ENCODE peak calls at places on chromosomes 5 and 9, in eight cellular contexts. L is IMR-90, E is H9, Y is neural progenitor cell, A is SK-N-SH, I is MM.1S, J is astrocyte, P is endothelial cell of umbilical vein. U is an unnamed sample.

GRCh38 chr5:56838409-56839039 is 23.2 kb downstream of the MAP3K1 start:
- DNase-seq in L (peak), A (no peak), P (peak), J (peak), Y (peak), E (no peak), I (peak), U (no peak)

GRCh38 chr5:98416541-98416940 is 356.9 kb upstream of the RGMB start:
- DNase-seq in Y (no peak), J (peak), L (peak), A (no peak), I (no peak), P (no peak), E (no peak), U (no peak)

GRCh38 chr9:133227242-133227860 is 18.3 kb upstream of the OBP2B start:
- DNase-seq in L (no peak), E (peak), Y (no peak), A (no peak), I (no peak), J (no peak), P (no peak), U (peak)

GRCh38 chr5:167702014-167702413 is 589.4 kb upstream of the WWC1 start:
- DNase-seq in J (no peak), I (no peak), Y (no peak), L (no peak), A (peak), P (no peak), E (no peak), U (no peak)

GRCh38 chr5:143554194-143554717 is 150.8 kb upstream of the NR3C1 start:
- DNase-seq in E (no peak), I (peak), Y (no peak), P (no peak), J (peak), A (no peak), L (peak), U (no peak)

GRCh38 chr5:7897014-7897600 is 28.2 kb downstream of the MTRR start:
- DNase-seq in J (peak), Y (peak), L (peak), I (no peak), A (peak), E (peak), P (peak), U (no peak)

GRCh38 chr9:134895103-134895502 is 14.5 kb downstream of the FCN2 start:
- DNase-seq in A (no peak), J (peak), E (no peak), Y (no peak), L (peak), P (no peak), I (no peak), U (no peak)

GRCh38 chr5:94623026-94623425 is 4.6 kb downstream of the SLF1 start:
- DNase-seq in L (no peak), Y (no peak), A (no peak), I (no peak), P (no peak), E (no peak), J (no peak), U (no peak)

GRCh38 chr5:159792180-159792579 is 124.1 kb upstream of the ADRA1B start:
- DNase-seq in L (no peak), J (no peak), P (no peak), E (no peak), Y (no peak), A (no peak), I (no peak), U (no peak)

GRCh38 chr5:160315968-160316367 is 3.6 kb upstream of the CCNJL start:
- DNase-seq in Y (no peak), P (peak), L (peak), J (peak), A (no peak), E (no peak), I (peak), U (no peak)

GRCh38 chr5:103461223-103461622 is 101.4 kb downstream of the NUDT12 start:
- DNase-seq in J (peak), Y (no peak), E (no peak), A (no peak), P (no peak), L (peak), I (no peak), U (no peak)

DNA sequence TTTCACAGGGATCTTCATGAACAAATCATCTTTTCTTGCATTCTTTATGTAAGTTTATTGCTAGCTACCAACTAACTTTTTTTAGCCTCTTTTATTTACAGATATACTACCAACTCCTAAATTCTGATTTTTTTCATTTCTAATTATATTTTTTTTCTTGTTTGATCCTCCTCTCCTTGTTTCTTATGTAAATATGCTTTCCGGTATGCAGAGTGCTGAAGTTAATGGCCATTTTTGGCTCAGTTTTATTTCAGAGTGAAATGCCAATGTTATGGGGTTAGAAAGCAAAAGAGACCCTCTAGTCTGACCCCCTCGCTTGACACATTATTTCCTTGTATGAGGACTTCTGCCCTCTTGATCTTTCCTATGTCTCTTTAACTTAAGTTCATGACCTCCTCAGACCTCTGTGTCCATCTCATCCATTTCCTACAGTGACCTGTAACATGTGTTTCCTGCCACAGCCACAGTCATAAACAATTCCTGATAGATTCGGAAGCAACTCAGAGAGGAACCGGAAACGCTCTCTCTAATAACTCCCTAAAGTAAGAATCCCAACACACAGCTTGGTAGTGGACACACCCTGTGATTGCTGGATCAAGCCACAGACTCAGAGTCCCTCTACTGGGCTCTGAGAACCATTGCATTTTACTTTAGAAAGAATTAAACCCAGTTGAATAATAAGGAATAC is 42.9 kb upstream of the AFAP1L1 start:
- DNase-seq in Y (peak), L (peak), P (peak), E (peak), A (peak), J (peak), I (no peak), U (no peak)
- H3K9ac ChIP-seq in Y (no peak), L (no peak), P (no peak), E (no peak), A (no peak), J (no peak), I (no peak), U (no peak)

GRCh38 chr5:138611295-138612220 is 36.4 kb upstream of the HSPA9 start:
- DNase-seq in P (peak), E (peak), Y (peak), J (no peak), L (no peak), A (peak), I (no peak), U (no peak)
- TF ChIP-seq CTCF in P (no peak), E (peak), Y (peak), J (no peak), L (no peak), A (no peak), I (no peak), U (no peak)

DNA sequence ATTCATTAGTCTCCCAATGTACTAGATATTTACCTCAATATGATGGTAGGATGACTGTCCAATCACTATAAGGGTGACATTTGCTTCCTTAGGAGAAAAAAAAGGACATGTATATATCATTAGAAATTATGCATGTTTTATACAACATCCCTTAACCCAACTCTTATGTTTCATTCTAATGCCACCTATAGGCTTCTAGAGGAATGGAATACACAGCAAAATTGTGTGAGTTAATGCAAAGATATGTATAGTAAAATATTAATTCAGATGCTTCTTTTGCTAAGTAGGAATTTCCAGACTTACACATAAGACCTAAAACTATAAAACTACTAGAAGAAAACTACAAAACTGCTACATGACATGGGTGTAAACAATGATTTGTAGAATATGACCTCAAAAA is 3.5 kb downstream of the PRXL2C start:
- DNase-seq in J (no peak), Y (no peak), L (peak), A (peak), P (peak), E (no peak), I (peak), U (no peak)
- H3K9ac ChIP-seq in J (no peak), Y (no peak), L (no peak), A (no peak), P (no peak), E (no peak), I (no peak), U (no peak)

DNA sequence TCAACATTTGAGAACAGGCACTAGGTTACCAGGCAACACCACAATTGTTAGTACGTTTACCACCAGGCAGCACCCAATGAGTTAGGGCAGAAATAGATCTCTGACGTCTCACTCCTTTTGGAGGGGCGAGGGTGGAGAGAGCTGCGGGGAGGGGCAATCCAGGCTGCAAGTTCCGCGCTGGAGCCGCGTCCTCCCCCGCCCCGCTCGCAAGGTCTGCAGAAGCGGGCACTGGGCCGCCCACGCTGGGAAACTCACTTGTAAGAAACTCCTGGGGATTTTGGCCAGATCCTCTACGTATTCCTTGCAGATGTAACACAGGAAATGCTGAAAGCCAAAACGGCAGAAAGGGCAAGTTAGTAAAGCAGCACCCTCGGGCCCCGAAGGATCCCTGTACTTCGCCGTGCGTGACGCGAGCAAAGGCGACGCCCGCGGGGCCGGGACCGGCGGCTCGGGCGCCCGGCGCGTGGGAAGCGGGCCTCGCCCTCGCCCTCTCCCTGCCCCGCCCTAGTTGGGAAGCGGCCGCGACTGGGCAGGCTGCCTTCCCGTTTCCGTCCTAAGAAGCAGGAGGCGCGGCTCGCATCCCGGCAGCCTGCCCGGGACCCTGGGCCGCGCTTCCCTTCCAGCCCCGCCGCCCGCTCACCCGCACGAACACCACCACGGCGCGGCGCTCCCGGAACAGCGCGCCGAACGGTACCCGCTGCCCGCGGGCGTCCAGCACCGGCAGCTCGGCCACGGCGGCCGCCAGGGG is 493 bp downstream of the PRXL2C start:
- DNase-seq in P (peak), L (peak), A (peak), J (peak), Y (peak), I (peak), E (peak), U (peak)
- TF ChIP-seq CTCF in P (no peak), L (peak), A (no peak), J (no peak), Y (peak), I (no peak), E (no peak), U (no peak)

GRCh38 chr9:70413798-70414775 is at the start of gene KLF9:
- DNase-seq in L (peak), J (peak), P (peak), A (peak), Y (peak), I (peak), E (peak), U (peak)
- H3K9ac ChIP-seq in L (peak), J (peak), P (peak), A (peak), Y (no peak), I (peak), E (no peak), U (peak)

GRCh38 chr5:64147379-64147778 is 18.3 kb upstream of the RNF180 start:
- DNase-seq in P (no peak), Y (no peak), J (no peak), E (no peak), A (no peak), L (no peak), I (no peak), U (no peak)

GRCh38 chr5:64149857-64150521 is 15.7 kb upstream of the RNF180 start:
- DNase-seq in E (no peak), J (no peak), A (no peak), I (no peak), P (no peak), L (no peak), Y (no peak), U (peak)

GRCh38 chr5:64144429-64145215 is 21.0 kb upstream of the RNF180 start:
- DNase-seq in A (no peak), Y (no peak), L (no peak), E (no peak), P (peak), J (peak), I (no peak), U (no peak)

GRCh38 chr5:64149268-64149667 is 16.4 kb upstream of the RNF180 start:
- DNase-seq in Y (no peak), I (no peak), J (no peak), A (no peak), E (no peak), P (no peak), L (no peak), U (no peak)

DNA sequence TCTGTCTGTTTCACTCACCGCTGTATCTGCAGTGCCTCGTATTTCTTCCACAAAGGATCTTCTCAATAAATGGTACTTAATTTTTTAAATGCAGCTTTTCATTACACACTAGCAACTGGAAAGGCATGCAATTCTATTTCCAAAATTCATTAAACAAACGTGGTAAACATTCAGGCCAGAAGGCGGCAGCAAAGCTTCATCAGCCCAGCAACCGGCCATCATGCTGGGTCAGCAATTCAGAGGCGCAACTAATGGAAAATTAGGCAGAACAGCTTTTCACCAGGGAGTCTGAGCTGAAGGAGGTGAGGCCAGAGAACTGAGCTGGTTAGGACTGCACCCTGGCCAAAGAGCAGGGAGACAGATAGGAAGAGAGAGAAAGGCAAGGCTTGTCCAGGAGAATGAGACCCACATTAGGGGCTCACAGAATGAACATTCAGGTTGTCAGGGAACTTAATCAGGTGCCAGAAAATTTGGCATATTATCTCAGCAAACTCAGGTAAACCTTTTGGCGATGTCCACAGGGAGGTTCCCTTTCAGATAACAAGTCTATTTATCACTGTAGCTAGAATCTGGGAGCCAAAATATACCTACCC is 17.7 kb upstream of the RNF180 start:
- DNase-seq in L (peak), Y (peak), I (peak), P (peak), J (peak), A (peak), E (peak), U (peak)
- TF ChIP-seq CTCF in L (peak), Y (peak), I (peak), P (peak), J (peak), A (peak), E (peak), U (peak)

DNA sequence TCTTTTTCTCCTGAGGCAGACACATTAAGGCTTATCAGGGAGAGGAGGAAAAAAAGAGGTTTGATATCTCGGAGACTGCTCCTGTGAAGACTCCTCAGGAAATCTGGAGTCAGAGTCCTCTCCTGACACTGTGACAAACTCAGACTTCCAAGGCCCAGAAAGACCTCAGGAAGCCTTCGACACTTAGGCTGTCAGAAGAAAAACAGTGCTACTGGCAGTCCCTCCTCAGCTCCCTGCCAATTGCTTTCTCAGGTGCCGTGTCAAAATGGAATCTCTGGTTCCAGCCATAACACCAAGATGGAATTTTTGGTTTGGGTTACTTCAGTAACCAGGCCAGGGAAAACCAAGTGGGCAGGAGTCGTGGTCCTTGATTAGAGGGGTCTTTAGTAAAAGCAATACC is 4.1 kb downstream of the STK10 start:
- DNase-seq in E (no peak), P (no peak), I (no peak), J (no peak), Y (no peak), L (no peak), A (no peak), U (no peak)
- H3K9ac ChIP-seq in E (no peak), P (no peak), I (no peak), J (no peak), Y (no peak), L (no peak), A (no peak), U (no peak)

U was measured in kidney.